ENCODE peak calls at places on chromosomes 11 and 22, in five cellular contexts. S is islet precursor cell; O is NT2/D1; B is NCI-H2227 treated with DMSO at 0.1 percent for 48 hours; H is activated naive CD4-positive, alpha-beta T cell treated with anti-CD3 and anti-CD28 coated beads for 36 hours. F is an unnamed sample.

GRCh38 chr11:12449961-12450715 is 72.8 kb downstream of the PARVA start:
- DNase-seq in S (peak; percentile 63), O (no peak), B (no peak), H (no peak), F (peak; percentile 47)

GRCh38 chr22:21643533-21644357 is 1.6 kb downstream of the SDF2L1 start:
- DNase-seq in S (no peak), O (no peak), B (no peak), H (peak; percentile 25), F (no peak)

GRCh38 chr11:121929581-121929980 is 186.4 kb downstream of the BLID start:
- DNase-seq in S (peak; percentile 65), O (no peak), B (peak; percentile 30), H (no peak), F (no peak)

GRCh38 chr11:102994101-102994500 is 38.6 kb upstream of the MMP13 start:
- DNase-seq in S (no peak), O (no peak), B (no peak), H (no peak), F (no peak)

GRCh38 chr22:25156736-25157135 is 42.9 kb upstream of the CRYBB3 start:
- DNase-seq in S (no peak), O (no peak), B (no peak), H (no peak), F (no peak)

GRCh38 chr11:8263109-8263768 is 439 bp downstream of the LMO1 start:
- DNase-seq in S (peak; percentile 65), O (no peak), B (peak; percentile 71), H (no peak), F (no peak)

GRCh38 chr11:85643255-85643654 is 4.5 kb upstream of the TMEM126A start:
- DNase-seq in S (no peak), O (no peak), B (no peak), H (no peak), F (no peak)

GRCh38 chr11:69488543-69488940 is 7.1 kb downstream of the LINC01488 start:
- DNase-seq in S (no peak), O (no peak), B (no peak), H (no peak), F (no peak)

GRCh38 chr11:116272181-116272789 is 500.5 kb downstream of the BUD13 start:
- DNase-seq in S (no peak), O (no peak), B (no peak), H (no peak), F (no peak)

GRCh38 chr11:59097113-59097708 is 9.8 kb upstream of the FAM111B start:
- DNase-seq in S (peak; percentile 70), O (peak; percentile 30), B (peak; percentile 49), H (peak; percentile 79), F (peak; percentile 72)

GRCh38 chr11:12523180-12523924 is 146.0 kb downstream of the PARVA start:
- DNase-seq in S (peak; percentile 85), O (no peak), B (no peak), H (no peak), F (no peak)

GRCh38 chr22:22882033-22882717 is 5.4 kb upstream of the IGLL5 start:
- DNase-seq in S (peak; percentile 50), O (no peak), B (no peak), H (peak; percentile 39), F (peak; percentile 40)

GRCh38 chr11:32527191-32527590 is 56.4 kb upstream of the EIF3M start:
- DNase-seq in S (no peak), O (no peak), B (no peak), H (no peak), F (no peak)

GRCh38 chr11:75325713-75326438 is 25.6 kb downstream of the ARRB1 start:
- DNase-seq in S (peak; percentile 84), O (no peak), B (no peak), H (peak; percentile 86), F (peak; percentile 91)

GRCh38 chr22:42820075-42820763 is 36.9 kb downstream of the ARFGAP3 start:
- DNase-seq in S (no peak), O (no peak), B (no peak), H (no peak), F (peak; percentile 73)

GRCh38 chr11:20668844-20669832 is at the start of gene NELL1:
- DNase-seq in S (peak; percentile 64), O (no peak), B (peak; percentile 9), H (no peak), F (no peak)

GRCh38 chr22:45758603-45759002 is 87.0 kb downstream of the ATXN10 start:
- DNase-seq in S (no peak), O (no peak), B (no peak), H (no peak), F (no peak)

GRCh38 chr11:11010624-11011127 is 152.8 kb upstream of the ZBED5 start:
- DNase-seq in S (peak; percentile 84), O (peak; percentile 23), B (peak; percentile 29), H (no peak), F (peak; percentile 51)

GRCh38 chr11:120167659-120168058 is 29.7 kb upstream of the TRIM29 start:
- DNase-seq in S (peak; percentile 45), O (no peak), B (no peak), H (no peak), F (no peak)

GRCh38 chr22:34761111-34761510 is 304.8 kb upstream of the ISX start:
- DNase-seq in S (peak; percentile 82), O (no peak), B (no peak), H (no peak), F (peak; percentile 0)

GRCh38 chr11:64755681-64756361 is 4.0 kb downstream of the PYGM start:
- DNase-seq in S (peak; percentile 46), O (no peak), B (no peak), H (no peak), F (no peak)

GRCh38 chr11:67564230-67564629 is 19.4 kb upstream of the GSTP1 start:
- DNase-seq in S (no peak), O (no peak), B (no peak), H (no peak), F (no peak)

GRCh38 chr22:44449061-44449682 is 48.9 kb downstream of the RTL6 start:
- DNase-seq in S (peak; percentile 85), O (no peak), B (no peak), H (no peak), F (peak; percentile 88)

GRCh38 chr11:119149371-119150275 is 771 bp downstream of the ABCG4 start:
- DNase-seq in S (no peak), O (no peak), B (no peak), H (peak; percentile 21), F (no peak)

GRCh38 chr11:16811136-16812020 is 72.9 kb downstream of the C11orf58 start:
- DNase-seq in S (no peak), O (no peak), B (no peak), H (no peak), F (no peak)

GRCh38 chr22:27331526-27332281 is 469.9 kb downstream of the MN1 start:
- DNase-seq in S (peak; percentile 69), O (no peak), B (no peak), H (no peak), F (peak; percentile 39)

GRCh38 chr22:28976588-28976987 is 85.0 kb downstream of the C22orf31 start:
- DNase-seq in S (no peak), O (no peak), B (no peak), H (no peak), F (peak; percentile 58)

GRCh38 chr11:132008226-132008625 is 637.8 kb downstream of the NTM start:
- DNase-seq in S (no peak), O (no peak), B (no peak), H (no peak), F (no peak)

GRCh38 chr22:32531228-32531627 is 56.6 kb downstream of the FBXO7 start:
- DNase-seq in S (no peak), O (no peak), B (no peak), H (no peak), F (no peak)

GRCh38 chr22:30321461-30321860 is 5.3 kb downstream of the TBC1D10A start:
- DNase-seq in S (no peak), O (no peak), B (no peak), H (no peak), F (no peak)

GRCh38 chr22:43293661-43294392 is 49.3 kb downstream of the SCUBE1 start:
- DNase-seq in S (peak; percentile 91), O (no peak), B (no peak), H (no peak), F (no peak)

GRCh38 chr11:3081386-3081751 is 24.1 kb upstream of the CARS1 start:
- DNase-seq in S (no peak), O (no peak), B (no peak), H (no peak), F (no peak)

GRCh38 chr11:464316-464715 is 14.2 kb downstream of the PTDSS2 start:
- DNase-seq in S (no peak), O (no peak), B (peak; percentile 64), H (no peak), F (no peak)

GRCh38 chr22:46780453-46780852 is 18.0 kb downstream of the TBC1D22A start:
- DNase-seq in S (no peak), O (no peak), B (no peak), H (no peak), F (no peak)